ENCODE peak calls at places on chromosomes 16 and 17, in eight cellular contexts. U, N, V, E, J, X, Z and S are unnamed samples.

GRCh38 chr16:10178079-10178478 is 4.1 kb downstream of the GRIN2A start:
- DNase-seq in U (no peak), N (no peak), V (no peak), E (no peak), J (peak), X (no peak), Z (no peak), S (no peak)

GRCh38 chr17:35147313-35147982 is at the start of gene UNC45B:
- DNase-seq in U (no peak), N (no peak), V (no peak), E (no peak), J (no peak), X (no peak), Z (no peak), S (no peak)

GRCh38 chr16:89201467-89202377 is 1.4 kb upstream of the SLC22A31 start:
- DNase-seq in U (no peak), N (no peak), V (peak), E (peak), J (peak), X (no peak), Z (peak), S (peak)

GRCh38 chr17:3695723-3696411 is at the start of gene P2RX5:
- DNase-seq in U (no peak), N (peak), V (peak), E (peak), J (peak), X (no peak), Z (no peak), S (peak)

GRCh38 chr17:45410144-45411091 is 22.3 kb downstream of the ARHGAP27 start:
- DNase-seq in U (no peak), N (peak), V (peak), E (peak), J (no peak), X (no peak), Z (no peak), S (no peak)

GRCh38 chr17:82613283-82614094 is 34.8 kb downstream of the WDR45B start:
- DNase-seq in U (no peak), N (no peak), V (no peak), E (peak), J (no peak), X (no peak), Z (no peak), S (no peak)

GRCh38 chr17:29241015-29241963 is 5.4 kb upstream of the CRYBA1 start:
- DNase-seq in U (peak), N (no peak), V (no peak), E (no peak), J (peak), X (peak), Z (peak), S (no peak)

GRCh38 chr17:19253112-19253511 is 15.9 kb downstream of the EPN2 start:
- DNase-seq in U (no peak), N (no peak), V (no peak), E (no peak), J (no peak), X (no peak), Z (no peak), S (no peak)

GRCh38 chr17:17084317-17084835 is 42.1 kb downstream of the MPRIP start:
- DNase-seq in U (no peak), N (no peak), V (no peak), E (no peak), J (no peak), X (no peak), Z (peak), S (no peak)

GRCh38 chr17:62714016-62714777 is 86.7 kb downstream of the MRC2 start:
- DNase-seq in U (no peak), N (no peak), V (no peak), E (no peak), J (peak), X (no peak), Z (no peak), S (no peak)